ENCODE peak calls at places on chromosomes 7 and 10, in seven cellular contexts. One of them, this sample, is unnamed.

GRCh38 chr7:137475966-137476365 is 132.4 kb upstream of the PTN start:
- DNase-seq in mesenchymal stem cell: no peak
- DNase-seq in left ventricle myocardium inferior: no peak
- DNase-seq in IMR-90: no peak
- DNase-seq in hepatocyte: no peak
- DNase-seq in CD4-positive, alpha-beta memory T cell: no peak
- DNase-seq in trophoblast cell: peak
- DNase-seq in this sample: no peak

GRCh38 chr10:111076191-111076681 is 593 bp upstream of the ADRA2A start:
- DNase-seq in mesenchymal stem cell: peak
- DNase-seq in left ventricle myocardium inferior: peak
- DNase-seq in IMR-90: peak
- DNase-seq in hepatocyte: peak
- DNase-seq in CD4-positive, alpha-beta memory T cell: peak
- DNase-seq in trophoblast cell: peak
- DNase-seq in this sample: peak

GRCh38 chr7:30618080-30618676 is 23.5 kb downstream of the GARS1 start:
- DNase-seq in mesenchymal stem cell: no peak
- DNase-seq in left ventricle myocardium inferior: no peak
- DNase-seq in IMR-90: no peak
- DNase-seq in hepatocyte: no peak
- DNase-seq in CD4-positive, alpha-beta memory T cell: no peak
- DNase-seq in trophoblast cell: no peak
- DNase-seq in this sample: no peak

GRCh38 chr10:42998481-42999384 is 78.1 kb upstream of the RET start:
- DNase-seq in mesenchymal stem cell: no peak
- DNase-seq in left ventricle myocardium inferior: no peak
- DNase-seq in IMR-90: no peak
- DNase-seq in hepatocyte: peak
- DNase-seq in CD4-positive, alpha-beta memory T cell: no peak
- DNase-seq in trophoblast cell: no peak
- DNase-seq in this sample: no peak

GRCh38 chr7:104328308-104328969 is at the start of gene LHFPL3:
- DNase-seq in mesenchymal stem cell: no peak
- DNase-seq in left ventricle myocardium inferior: no peak
- DNase-seq in IMR-90: no peak
- DNase-seq in hepatocyte: peak
- DNase-seq in CD4-positive, alpha-beta memory T cell: no peak
- DNase-seq in trophoblast cell: no peak
- DNase-seq in this sample: peak

GRCh38 chr7:153616808-153617207 is 435.4 kb upstream of the DPP6 start:
- DNase-seq in mesenchymal stem cell: no peak
- DNase-seq in left ventricle myocardium inferior: no peak
- DNase-seq in IMR-90: no peak
- DNase-seq in hepatocyte: no peak
- DNase-seq in CD4-positive, alpha-beta memory T cell: no peak
- DNase-seq in trophoblast cell: no peak
- DNase-seq in this sample: no peak

GRCh38 chr7:107643407-107643806 is 17.2 kb upstream of the SLC26A4 start:
- DNase-seq in mesenchymal stem cell: peak
- DNase-seq in left ventricle myocardium inferior: no peak
- DNase-seq in IMR-90: peak
- DNase-seq in hepatocyte: no peak
- DNase-seq in CD4-positive, alpha-beta memory T cell: no peak
- DNase-seq in trophoblast cell: no peak
- DNase-seq in this sample: no peak

GRCh38 chr7:102129636-102130370 is 156.9 kb upstream of the SH2B2 start:
- DNase-seq in mesenchymal stem cell: no peak
- DNase-seq in left ventricle myocardium inferior: no peak
- DNase-seq in IMR-90: no peak
- DNase-seq in hepatocyte: no peak
- DNase-seq in CD4-positive, alpha-beta memory T cell: no peak
- DNase-seq in trophoblast cell: no peak
- DNase-seq in this sample: no peak

GRCh38 chr7:137801003-137801402 is 45.8 kb downstream of the DGKI start:
- DNase-seq in mesenchymal stem cell: peak
- DNase-seq in left ventricle myocardium inferior: no peak
- DNase-seq in IMR-90: peak
- DNase-seq in hepatocyte: no peak
- DNase-seq in CD4-positive, alpha-beta memory T cell: no peak
- DNase-seq in trophoblast cell: no peak
- DNase-seq in this sample: no peak

GRCh38 chr10:102322914-102323313 is 72.6 kb upstream of the NFKB2 start:
- DNase-seq in mesenchymal stem cell: no peak
- DNase-seq in left ventricle myocardium inferior: no peak
- DNase-seq in IMR-90: no peak
- DNase-seq in hepatocyte: no peak
- DNase-seq in CD4-positive, alpha-beta memory T cell: peak
- DNase-seq in trophoblast cell: no peak
- DNase-seq in this sample: no peak

GRCh38 chr7:26958834-26959233 is 94.4 kb upstream of the SKAP2 start:
- DNase-seq in mesenchymal stem cell: peak
- DNase-seq in left ventricle myocardium inferior: no peak
- DNase-seq in IMR-90: peak
- DNase-seq in hepatocyte: no peak
- DNase-seq in CD4-positive, alpha-beta memory T cell: no peak
- DNase-seq in trophoblast cell: no peak
- DNase-seq in this sample: no peak

GRCh38 chr10:77804371-77804770 is 122.2 kb downstream of the DLG5 start:
- DNase-seq in mesenchymal stem cell: no peak
- DNase-seq in left ventricle myocardium inferior: no peak
- DNase-seq in IMR-90: no peak
- DNase-seq in hepatocyte: no peak
- DNase-seq in CD4-positive, alpha-beta memory T cell: no peak
- DNase-seq in trophoblast cell: no peak
- DNase-seq in this sample: no peak

GRCh38 chr10:76333801-76334200 is 902.4 kb downstream of the LRMDA start:
- DNase-seq in mesenchymal stem cell: no peak
- DNase-seq in left ventricle myocardium inferior: no peak
- DNase-seq in IMR-90: no peak
- DNase-seq in hepatocyte: no peak
- DNase-seq in CD4-positive, alpha-beta memory T cell: no peak
- DNase-seq in trophoblast cell: no peak
- DNase-seq in this sample: no peak

GRCh38 chr7:33905389-33906032 is at the start of gene BMPER:
- DNase-seq in mesenchymal stem cell: peak
- DNase-seq in left ventricle myocardium inferior: peak
- DNase-seq in IMR-90: peak
- DNase-seq in hepatocyte: peak
- DNase-seq in CD4-positive, alpha-beta memory T cell: no peak
- DNase-seq in trophoblast cell: peak
- DNase-seq in this sample: peak

GRCh38 chr7:55255501-55256445 is 109.4 kb upstream of the LANCL2 start:
- DNase-seq in mesenchymal stem cell: peak
- DNase-seq in left ventricle myocardium inferior: peak
- DNase-seq in IMR-90: peak
- DNase-seq in hepatocyte: peak
- DNase-seq in CD4-positive, alpha-beta memory T cell: peak
- DNase-seq in trophoblast cell: peak
- DNase-seq in this sample: peak

GRCh38 chr7:112752576-112752975 is 37.6 kb downstream of the TMEM168 start:
- DNase-seq in mesenchymal stem cell: no peak
- DNase-seq in left ventricle myocardium inferior: no peak
- DNase-seq in IMR-90: no peak
- DNase-seq in hepatocyte: no peak
- DNase-seq in CD4-positive, alpha-beta memory T cell: no peak
- DNase-seq in trophoblast cell: no peak
- DNase-seq in this sample: no peak
- H3K27ac ChIP-seq in mesenchymal stem cell: no peak
- H3K27ac ChIP-seq in left ventricle myocardium inferior: no peak
- H3K27ac ChIP-seq in IMR-90: no peak
- H3K27ac ChIP-seq in hepatocyte: no peak
- H3K27ac ChIP-seq in CD4-positive, alpha-beta memory T cell: no peak
- H3K27ac ChIP-seq in trophoblast cell: no peak
- H3K27ac ChIP-seq in this sample: no peak

DNA sequence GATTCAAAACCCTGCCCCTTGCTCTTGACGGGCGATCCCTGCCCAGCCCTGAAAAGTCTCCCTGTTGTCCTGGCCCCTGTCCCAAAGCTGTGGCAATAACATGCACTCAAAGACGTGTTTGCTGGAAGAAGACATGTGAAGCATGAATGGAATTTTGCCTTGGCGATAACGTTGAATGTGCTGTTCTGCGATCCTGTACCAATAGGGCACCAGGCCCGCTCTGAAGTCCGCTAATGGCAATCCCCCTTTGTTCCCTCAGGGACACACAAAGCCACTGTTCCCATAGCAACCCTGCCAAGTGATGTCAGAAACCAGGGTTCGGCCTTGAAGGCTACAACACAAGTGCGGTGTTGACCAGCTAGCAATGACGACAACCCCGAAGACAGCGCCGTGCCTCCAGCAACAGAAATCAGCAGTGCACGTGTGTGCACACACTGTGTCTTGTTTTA is 284.6 kb downstream of the KLF6 start:
- DNase-seq in mesenchymal stem cell: peak
- DNase-seq in left ventricle myocardium inferior: peak
- DNase-seq in IMR-90: peak
- DNase-seq in hepatocyte: peak
- DNase-seq in CD4-positive, alpha-beta memory T cell: no peak
- DNase-seq in trophoblast cell: peak
- DNase-seq in this sample: peak
- H3K27ac ChIP-seq in mesenchymal stem cell: no peak
- H3K27ac ChIP-seq in left ventricle myocardium inferior: peak
- H3K27ac ChIP-seq in IMR-90: peak
- H3K27ac ChIP-seq in hepatocyte: peak
- H3K27ac ChIP-seq in CD4-positive, alpha-beta memory T cell: no peak
- H3K27ac ChIP-seq in trophoblast cell: peak
- H3K27ac ChIP-seq in this sample: peak

GRCh38 chr7:66276363-66276762 is 71.2 kb downstream of the TPST1 start:
- DNase-seq in mesenchymal stem cell: no peak
- DNase-seq in left ventricle myocardium inferior: no peak
- DNase-seq in IMR-90: no peak
- DNase-seq in hepatocyte: no peak
- DNase-seq in CD4-positive, alpha-beta memory T cell: no peak
- DNase-seq in trophoblast cell: no peak
- DNase-seq in this sample: no peak

GRCh38 chr7:66279912-66280311 is 74.8 kb downstream of the TPST1 start:
- DNase-seq in mesenchymal stem cell: no peak
- DNase-seq in left ventricle myocardium inferior: no peak
- DNase-seq in IMR-90: no peak
- DNase-seq in hepatocyte: no peak
- DNase-seq in CD4-positive, alpha-beta memory T cell: no peak
- DNase-seq in trophoblast cell: no peak
- DNase-seq in this sample: no peak

GRCh38 chr7:66281678-66282593 is 76.8 kb downstream of the TPST1 start:
- DNase-seq in mesenchymal stem cell: peak
- DNase-seq in left ventricle myocardium inferior: no peak
- DNase-seq in IMR-90: peak
- DNase-seq in hepatocyte: peak
- DNase-seq in CD4-positive, alpha-beta memory T cell: no peak
- DNase-seq in trophoblast cell: no peak
- DNase-seq in this sample: peak

GRCh38 chr7:66282594-66282935 is 77.4 kb downstream of the TPST1 start:
- DNase-seq in mesenchymal stem cell: no peak
- DNase-seq in left ventricle myocardium inferior: no peak
- DNase-seq in IMR-90: no peak
- DNase-seq in hepatocyte: no peak
- DNase-seq in CD4-positive, alpha-beta memory T cell: no peak
- DNase-seq in trophoblast cell: no peak
- DNase-seq in this sample: no peak

GRCh38 chr7:66277492-66277891 is 72.4 kb downstream of the TPST1 start:
- DNase-seq in mesenchymal stem cell: no peak
- DNase-seq in left ventricle myocardium inferior: no peak
- DNase-seq in IMR-90: peak
- DNase-seq in hepatocyte: no peak
- DNase-seq in CD4-positive, alpha-beta memory T cell: no peak
- DNase-seq in trophoblast cell: no peak
- DNase-seq in this sample: no peak
- H3K27ac ChIP-seq in mesenchymal stem cell: no peak
- H3K27ac ChIP-seq in left ventricle myocardium inferior: no peak
- H3K27ac ChIP-seq in IMR-90: no peak
- H3K27ac ChIP-seq in hepatocyte: no peak
- H3K27ac ChIP-seq in CD4-positive, alpha-beta memory T cell: no peak
- H3K27ac ChIP-seq in trophoblast cell: no peak
- H3K27ac ChIP-seq in this sample: no peak

DNA sequence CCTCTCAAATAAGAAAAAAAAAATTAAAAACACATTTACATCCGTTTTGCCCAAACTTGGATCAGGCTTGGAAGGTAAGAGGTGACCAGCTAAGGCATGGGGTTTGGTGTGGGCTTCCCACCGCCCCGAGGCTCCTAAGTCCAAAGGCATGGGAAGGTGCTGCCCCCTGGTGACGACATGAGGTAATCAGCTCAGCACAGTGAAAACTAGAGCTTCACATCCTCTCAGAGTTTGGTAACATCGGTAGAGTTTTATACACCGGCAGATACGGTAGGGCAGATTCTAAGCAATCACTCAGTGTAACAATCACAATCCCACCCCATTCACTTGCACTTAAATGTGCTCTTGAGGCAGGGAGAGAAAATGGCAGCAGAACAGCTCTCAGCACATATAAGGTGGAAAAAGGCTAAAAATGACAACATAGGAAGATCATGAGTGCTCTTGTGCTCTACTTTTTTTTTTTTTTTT is 266.6 kb downstream of the ELMO1 start:
- DNase-seq in mesenchymal stem cell: peak
- DNase-seq in left ventricle myocardium inferior: peak
- DNase-seq in IMR-90: peak
- DNase-seq in hepatocyte: peak
- DNase-seq in CD4-positive, alpha-beta memory T cell: peak
- DNase-seq in trophoblast cell: peak
- DNase-seq in this sample: peak
- H3K27ac ChIP-seq in mesenchymal stem cell: no peak
- H3K27ac ChIP-seq in left ventricle myocardium inferior: no peak
- H3K27ac ChIP-seq in IMR-90: no peak
- H3K27ac ChIP-seq in hepatocyte: no peak
- H3K27ac ChIP-seq in CD4-positive, alpha-beta memory T cell: no peak
- H3K27ac ChIP-seq in trophoblast cell: no peak
- H3K27ac ChIP-seq in this sample: no peak